ENCODE peak calls at places on chromosomes 12 and 14, in eight cellular contexts. R is Peyer's patch, U is A549, H is esophagus squamous epithelium, M is ovary, O is heart left ventricle, J is adrenal gland, Q is suprapubic skin. T is an unnamed sample.

GRCh38 chr12:125549836-125550235 is 484.6 kb downstream of the AACS start:
- DNase-seq in Q (no peak), R (no peak), U (no peak), J (no peak), M (no peak), H (no peak), O (no peak), T (no peak)

GRCh38 chr12:86903166-86903565 is 647.0 kb upstream of the MGAT4C start:
- DNase-seq in M (no peak), Q (no peak), U (no peak), R (no peak), O (no peak), J (no peak), H (no peak), T (no peak)

GRCh38 chr14:31229009-31229408 is 21.4 kb upstream of the HECTD1 start:
- DNase-seq in J (no peak), H (no peak), M (no peak), O (no peak), R (no peak), Q (no peak), U (no peak), T (no peak)

GRCh38 chr12:27331927-27332324 is 710 bp upstream of the BMAL2 start:
- DNase-seq in O (no peak), R (no peak), U (no peak), H (no peak), Q (no peak), M (no peak), J (no peak), T (no peak)

GRCh38 chr14:101880016-101880297 is 84.4 kb upstream of the DYNC1H1 start:
- DNase-seq in H (no peak), Q (no peak), J (no peak), U (no peak), R (no peak), O (no peak), M (no peak), T (no peak)

GRCh38 chr12:7947011-7947410 is 11.0 kb upstream of the SLC2A3 start:
- DNase-seq in H (no peak), J (no peak), M (no peak), R (no peak), Q (no peak), U (no peak), O (no peak), T (no peak)

GRCh38 chr14:23568021-23568599 is 519 bp upstream of the AP1G2 start:
- DNase-seq in U (no peak), Q (peak; percentile 33), M (peak; percentile 41), R (no peak), H (no peak), J (no peak), O (no peak), T (no peak)

GRCh38 chr12:76356094-76356493 is 7.9 kb upstream of the BBS10 start:
- DNase-seq in M (no peak), R (no peak), O (no peak), U (no peak), J (no peak), H (no peak), Q (no peak), T (no peak)

GRCh38 chr12:100720016-100720654 is 74.4 kb upstream of the ANO4 start:
- DNase-seq in J (no peak), R (no peak), M (no peak), H (no peak), Q (no peak), U (no peak), O (no peak), T (no peak)

GRCh38 chr12:130384234-130384633 is 46.5 kb downstream of the PIWIL1 start:
- DNase-seq in R (no peak), U (no peak), J (no peak), O (no peak), H (no peak), Q (no peak), M (no peak), T (no peak)

GRCh38 chr12:6066651-6067050 is 57.8 kb downstream of the VWF start:
- DNase-seq in J (no peak), U (no peak), O (no peak), M (no peak), H (no peak), Q (no peak), R (no peak), T (no peak)

GRCh38 chr12:53949631-53950440 is 4.9 kb upstream of the HOXC12 start:
- DNase-seq in M (no peak), J (no peak), H (no peak), R (no peak), U (no peak), Q (no peak), O (no peak), T (no peak)

GRCh38 chr12:11855993-11856374 is 206.5 kb downstream of the ETV6 start:
- DNase-seq in Q (no peak), U (no peak), O (no peak), H (no peak), M (no peak), R (no peak), J (no peak), T (no peak)

GRCh38 chr12:63845726-63846125 is 1.2 kb downstream of the SRGAP1 start:
- DNase-seq in Q (no peak), M (no peak), R (no peak), O (no peak), J (no peak), U (no peak), H (no peak), T (no peak)

GRCh38 chr14:94397899-94398479 is 9.6 kb upstream of the SERPINA1 start:
- DNase-seq in M (no peak), Q (no peak), O (no peak), H (no peak), U (no peak), J (no peak), R (no peak), T (no peak)

GRCh38 chr12:49105504-49106120 is 5.0 kb downstream of the LMBR1L start:
- DNase-seq in H (no peak), M (no peak), R (no peak), J (no peak), U (no peak), O (no peak), Q (no peak), T (no peak)

GRCh38 chr14:78152246-78153068 is 17.7 kb upstream of the NRXN3 start:
- DNase-seq in Q (no peak), M (no peak), H (no peak), R (no peak), U (no peak), O (no peak), J (peak; percentile 55), T (no peak)

GRCh38 chr14:39099748-39100147 is 3.3 kb downstream of the SEC23A start:
- DNase-seq in J (no peak), M (no peak), O (no peak), Q (no peak), H (no peak), R (no peak), U (no peak), T (no peak)

GRCh38 chr14:39102969-39103957 is at the start of gene SEC23A:
- DNase-seq in J (peak; percentile 95), H (peak; percentile 54), M (peak; percentile 91), U (peak; percentile 75), Q (peak; percentile 96), R (peak; percentile 96), O (peak; percentile 95), T (peak; percentile 90)

GRCh38 chr14:39107624-39108023 is 4.6 kb upstream of the SEC23A start:
- DNase-seq in M (no peak), R (no peak), H (no peak), Q (no peak), J (no peak), U (peak; percentile 52), O (no peak), T (no peak)

GRCh38 chr14:39097159-39097558 is 5.9 kb downstream of the SEC23A start:
- DNase-seq in O (no peak), U (no peak), H (no peak), R (no peak), Q (no peak), J (no peak), M (no peak), T (no peak)

DNA sequence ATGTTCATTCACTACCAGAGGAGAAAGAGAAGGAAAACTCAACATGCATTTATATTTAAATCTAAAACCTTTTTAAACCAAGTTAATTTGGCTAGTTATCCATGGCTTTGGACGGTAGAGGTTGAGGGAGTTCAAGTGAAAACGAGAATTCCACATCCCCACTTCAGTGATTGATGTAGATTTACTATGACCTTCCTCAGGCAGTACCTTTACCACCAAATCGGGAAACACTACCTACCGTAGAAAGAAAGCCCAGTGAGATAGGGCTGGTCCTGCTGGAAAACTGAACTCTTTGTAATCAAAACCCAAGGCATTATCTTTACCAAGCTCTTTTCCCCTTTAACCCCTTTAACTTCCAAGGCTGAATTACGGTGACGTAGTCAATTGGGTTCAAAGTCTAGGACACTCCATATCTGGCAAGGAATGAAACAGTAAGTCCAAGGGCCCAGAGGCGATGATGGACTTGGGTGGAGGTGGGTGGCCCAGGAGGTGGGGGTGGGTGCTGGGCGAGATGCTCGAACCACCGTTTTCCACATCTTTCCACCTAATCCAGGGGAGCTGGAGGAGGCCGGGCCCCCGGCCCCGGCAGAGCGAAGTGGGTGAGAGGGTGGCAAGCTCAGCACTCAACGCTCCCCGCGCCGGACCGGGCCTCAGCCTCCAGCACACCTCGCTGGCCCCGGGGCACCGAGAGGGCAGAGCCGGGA is 618 bp downstream of the SEC23A start:
- DNase-seq in H (no peak), R (no peak), U (peak; percentile 34), O (no peak), M (no peak), J (no peak), Q (no peak), T (peak; percentile 17)
- TF ChIP-seq POLR2A in H (no peak), R (peak; percentile 38), U (no peak), O (no peak), M (no peak), J (no peak), Q (no peak), T (no peak)

DNA sequence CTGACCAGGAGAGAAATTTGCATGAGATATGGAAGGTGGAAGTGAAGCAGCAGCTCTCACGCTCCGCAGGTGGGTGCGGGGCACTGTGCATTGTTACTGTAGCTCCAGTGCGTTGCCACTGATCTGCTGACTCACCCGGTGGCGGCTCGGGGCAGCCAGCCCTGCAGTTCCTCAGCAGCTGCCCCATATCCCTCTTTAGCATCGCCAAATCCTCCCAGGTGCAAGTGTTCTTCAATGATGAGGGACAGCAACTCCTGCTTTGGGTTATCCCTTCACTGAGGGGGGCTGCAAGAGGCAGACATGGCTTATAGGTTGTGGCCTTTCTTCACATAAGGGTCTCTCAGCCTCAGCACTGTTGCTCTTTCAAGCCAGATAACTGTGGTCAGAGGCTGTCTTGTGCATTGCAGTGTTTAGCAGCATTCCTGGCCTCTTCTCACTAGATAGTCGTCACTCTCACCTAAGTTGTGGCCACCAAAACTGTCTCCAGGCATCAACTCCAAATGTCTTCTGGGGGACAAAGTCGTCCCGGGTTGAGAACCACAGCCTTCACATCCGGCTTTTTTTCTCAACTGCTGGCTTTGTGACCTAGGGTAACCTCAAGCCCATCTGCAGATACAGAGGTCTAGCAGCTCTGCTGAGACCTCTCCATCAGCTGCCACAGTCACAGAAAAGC is 180.8 kb downstream of the EFCAB11 start:
- DNase-seq in O (no peak), R (peak; percentile 60), H (peak; percentile 6), M (no peak), U (peak; percentile 51), Q (no peak), J (peak; percentile 61), T (no peak)
- H3K4me3 ChIP-seq in O (no peak overlapping the region), R (no peak overlapping the region), H (no peak overlapping the region), M (no peak overlapping the region), U (no peak overlapping the region), Q (no peak overlapping the region), J (no peak overlapping the region), T (no peak overlapping the region)

GRCh38 chr12:93742086-93742934 is 65.1 kb downstream of the CRADD start:
- DNase-seq in M (peak; percentile 87), J (peak; percentile 87), Q (peak; percentile 74), O (peak; percentile 85), U (peak; percentile 71), R (peak; percentile 78), H (no peak), T (peak; percentile 52)
- TF ChIP-seq CTCF in M (peak; percentile 39), J (peak; percentile 52), Q (no peak), O (peak; percentile 19), U (peak; percentile 88), R (peak; percentile 50), H (peak; percentile 45), T (peak; percentile 58)

GRCh38 chr12:56468216-56469006 is at the start of gene SPRYD4:
- DNase-seq in U (peak; percentile 92), R (peak; percentile 94), Q (peak; percentile 95), J (peak; percentile 96), M (peak; percentile 95), H (peak; percentile 77), O (peak; percentile 96), T (peak; percentile 87)
- TF ChIP-seq POLR2A in U (peak; percentile 92), R (peak; percentile 81), Q (peak; percentile 53), J (peak; percentile 88), M (peak; percentile 91), H (peak; percentile 69), O (no peak), T (peak; percentile 82)